ENCODE peak calls at places on chromosomes 12 and 14, in four cellular contexts. Y, O, J and F are unnamed samples.

GRCh38 chr12:48986720-48987291 is 8.7 kb downstream of the WNT1 start:
- DNase-seq in Y (no peak), O (no peak), J (no peak), F (peak)

GRCh38 chr12:77328326-77328725 is 263.0 kb upstream of the E2F7 start:
- DNase-seq in Y (no peak), O (no peak), J (peak), F (no peak)

GRCh38 chr12:15978431-15978950 is 67.4 kb downstream of the DERA start:
- DNase-seq in Y (no peak), O (no peak), J (no peak), F (no peak)

GRCh38 chr14:29558516-29558915 is 369.1 kb downstream of the PRKD1 start:
- DNase-seq in Y (no peak), O (no peak), J (no peak), F (no peak)

GRCh38 chr12:106147956-106148355 is 9.2 kb upstream of the NUAK1 start:
- DNase-seq in Y (no peak), O (no peak), J (no peak), F (peak)

GRCh38 chr14:46580941-46581671 is 70.5 kb downstream of the RPL10L start:
- DNase-seq in Y (no peak), O (no peak), J (no peak), F (no peak)

GRCh38 chr12:91272456-91273063 is 89.9 kb upstream of the DCN start:
- DNase-seq in Y (peak), O (no peak), J (peak), F (peak)

GRCh38 chr12:120115692-120116442 is 686 bp downstream of the RAB35 start:
- DNase-seq in Y (no peak), O (peak), J (no peak), F (peak)

GRCh38 chr12:117850048-117850447 is 118.7 kb downstream of the KSR2 start:
- DNase-seq in Y (no peak), O (peak), J (no peak), F (no peak)

GRCh38 chr12:12553208-12553785 is 9.4 kb downstream of the DUSP16 start:
- DNase-seq in Y (no peak), O (no peak), J (no peak), F (no peak)

GRCh38 chr12:58502236-58502635 is 418.1 kb downstream of the LRIG3 start:
- DNase-seq in Y (no peak), O (no peak), J (no peak), F (no peak)

GRCh38 chr12:109167781-109168180 is 51.4 kb downstream of the ACACB start:
- DNase-seq in Y (no peak), O (no peak), J (no peak), F (no peak)

GRCh38 chr12:93226356-93226755 is 151.4 kb upstream of the NUDT4 start:
- DNase-seq in Y (no peak), O (no peak), J (no peak), F (no peak)

GRCh38 chr12:102740157-102741032 is 176.6 kb downstream of the PAH start:
- DNase-seq in Y (no peak), O (peak), J (no peak), F (no peak)

GRCh38 chr12:66319266-66319954 is 17.1 kb downstream of the HELB start:
- DNase-seq in Y (no peak), O (no peak), J (no peak), F (no peak)

GRCh38 chr14:51185180-51185579 is 54.9 kb upstream of the TMX1 start:
- DNase-seq in Y (no peak), O (no peak), J (no peak), F (no peak)

GRCh38 chr14:52693532-52693931 is 1.8 kb downstream of the ERO1A start:
- DNase-seq in Y (no peak), O (no peak), J (no peak), F (no peak)
- TF ChIP-seq POLR2A in Y (no peak), O (no peak), J (no peak), F (no peak)

DNA sequence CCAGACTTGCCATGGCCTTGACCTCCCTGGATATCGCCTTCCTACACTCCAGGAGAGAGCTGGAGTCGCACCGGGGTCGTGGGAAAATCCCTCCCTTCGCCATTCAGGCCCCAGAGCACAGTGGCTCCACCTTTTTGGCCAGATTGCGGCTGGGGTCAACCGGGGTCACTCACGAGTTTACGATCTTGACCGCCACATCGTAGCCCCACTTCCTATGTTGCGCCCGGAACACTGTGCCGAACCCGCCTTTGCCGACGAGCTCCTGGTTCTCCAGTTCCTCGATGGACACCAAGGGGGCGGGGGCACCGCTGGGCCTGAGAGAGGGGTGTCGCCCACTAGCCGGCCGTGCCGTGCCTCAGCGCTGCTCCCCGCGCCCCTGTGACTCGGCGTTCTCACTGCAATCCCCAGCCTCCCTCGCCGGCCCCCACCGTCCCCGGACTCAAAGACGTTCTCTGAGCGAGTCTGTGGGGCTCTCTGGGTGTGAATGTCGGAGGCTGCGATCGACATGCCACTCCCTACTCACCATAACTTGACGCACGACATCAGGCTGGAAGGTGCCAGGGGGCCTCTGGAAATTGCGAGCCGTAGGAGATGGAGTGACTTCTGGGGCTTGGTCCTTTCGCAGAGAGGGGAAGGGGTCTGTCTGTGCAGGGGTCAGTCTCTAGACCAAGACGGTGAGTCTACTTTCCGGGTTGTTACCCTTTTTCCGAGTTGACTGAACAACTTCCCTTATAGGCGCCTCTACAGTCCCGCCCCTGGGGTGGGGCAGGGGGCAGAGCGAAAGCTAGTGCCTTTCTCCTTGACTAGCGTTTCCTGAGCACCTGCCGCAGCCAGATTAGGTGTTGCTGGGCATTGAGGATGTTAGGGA is at the start of gene RIPK3:
- DNase-seq in Y (no peak), O (no peak), J (no peak), F (peak)
- TF ChIP-seq POLR2A in Y (no peak), O (no peak), J (no peak), F (peak)

GRCh38 chr12:4277205-4277543 is 3.6 kb downstream of the CCND2 start:
- DNase-seq in Y (no peak), O (no peak), J (no peak), F (no peak)

GRCh38 chr12:4274960-4275868 is 1.7 kb downstream of the CCND2 start:
- DNase-seq in Y (peak), O (no peak), J (no peak), F (no peak)

GRCh38 chr12:4276524-4277204 is 3.1 kb downstream of the CCND2 start:
- DNase-seq in Y (peak), O (peak), J (peak), F (no peak)

GRCh38 chr12:4274396-4274959 is 916 bp downstream of the CCND2 start:
- DNase-seq in Y (no peak), O (no peak), J (no peak), F (no peak)

GRCh38 chr12:4275869-4276253 is 2.3 kb downstream of the CCND2 start:
- DNase-seq in Y (peak), O (no peak), J (no peak), F (no peak)
- TF ChIP-seq POLR2A in Y (no peak), O (no peak), J (no peak), F (no peak)

DNA sequence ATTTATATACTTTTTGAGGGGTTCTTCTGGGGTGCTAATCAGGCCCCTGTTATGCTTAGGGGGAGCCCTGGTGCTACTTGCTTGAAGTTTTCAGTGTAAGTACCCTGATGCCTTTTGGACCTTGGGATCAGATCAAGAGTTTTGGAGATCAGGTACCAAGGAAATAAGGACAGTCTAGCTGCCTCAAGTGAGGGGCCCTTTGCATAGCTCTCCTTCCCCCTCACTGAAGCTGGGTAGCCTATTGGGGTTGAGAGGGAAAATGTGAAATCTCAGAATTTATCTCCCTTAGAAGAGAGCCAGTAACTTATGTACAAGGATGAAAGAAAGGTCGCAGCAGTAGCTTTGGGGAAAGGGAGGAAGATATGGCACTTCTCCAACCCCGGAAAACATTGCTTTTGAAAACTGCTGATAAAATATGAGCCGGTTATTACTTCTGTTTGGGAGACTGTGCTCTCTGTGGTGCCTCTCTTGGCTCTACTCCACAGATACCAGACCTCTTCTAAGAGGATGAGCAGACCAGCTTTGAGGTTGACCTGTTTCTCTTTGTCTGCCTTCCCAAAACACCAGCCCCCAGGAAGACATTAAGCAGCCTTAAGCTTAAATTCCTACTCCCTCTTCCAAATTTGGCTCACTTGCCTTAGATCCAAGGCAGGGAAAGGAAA is 8.8 kb upstream of the AMHR2 start:
- DNase-seq in Y (no peak), O (no peak), J (no peak), F (no peak)
- TF ChIP-seq POLR2A in Y (no peak), O (no peak), J (no peak), F (no peak)

GRCh38 chr14:99774526-99775307 is 18.5 kb upstream of the EML1 start:
- DNase-seq in Y (peak), O (no peak), J (no peak), F (no peak)
- TF ChIP-seq POLR2A in Y (no peak), O (no peak), J (no peak), F (no peak)

DNA sequence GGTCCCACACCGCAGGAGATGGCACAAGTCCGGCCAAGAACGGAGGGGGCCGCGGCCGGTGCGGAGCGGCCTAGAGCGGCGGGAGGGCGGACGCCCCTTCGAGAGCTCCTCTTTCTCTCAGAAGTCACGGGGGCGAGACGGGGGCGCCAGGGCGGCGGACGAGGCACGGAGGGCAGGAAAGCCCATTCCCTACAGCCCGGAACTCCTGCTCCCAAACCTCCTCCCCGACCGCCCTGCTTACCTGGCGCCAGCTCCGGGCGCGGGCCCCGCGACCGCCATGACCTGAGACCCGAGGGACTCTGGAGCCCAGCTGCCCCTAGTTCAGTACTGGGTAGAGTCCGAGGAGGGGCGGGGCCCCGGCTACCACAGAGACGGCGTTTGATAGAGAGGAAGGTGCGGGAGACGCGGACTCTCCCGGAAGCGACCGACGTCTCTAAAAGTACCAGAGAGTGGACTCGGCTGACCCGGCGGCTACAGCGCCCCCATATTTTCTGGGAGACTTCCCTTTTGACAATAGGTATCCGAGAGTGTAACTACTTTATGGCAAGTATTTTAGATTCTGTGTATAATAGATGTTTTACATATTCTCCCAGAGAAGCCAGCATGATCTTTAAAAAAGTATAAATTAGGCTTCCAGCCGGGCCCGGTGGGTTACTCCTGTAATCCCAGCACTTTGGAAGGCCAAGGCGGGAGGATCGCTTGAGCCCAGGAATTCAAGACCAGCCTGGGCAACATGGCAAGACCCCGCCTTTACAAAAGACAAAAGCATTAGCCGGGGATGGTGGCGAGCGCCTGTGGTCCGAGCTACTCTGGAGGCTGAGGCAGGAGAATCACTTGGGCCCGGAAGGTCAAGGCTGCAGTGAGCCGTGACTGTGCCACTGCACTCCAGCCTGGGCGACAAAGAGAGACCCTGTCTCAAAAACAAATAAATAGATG is at the start of gene ABCD4:
- DNase-seq in Y (peak), O (peak), J (peak), F (peak)
- TF ChIP-seq POLR2A in Y (peak), O (peak), J (no peak), F (peak)

GRCh38 chr12:6216581-6216980 is 16.4 kb downstream of the CD9 start:
- DNase-seq in Y (no peak), O (no peak), J (no peak), F (no peak)

GRCh38 chr12:6213969-6214368 is 13.8 kb downstream of the CD9 start:
- DNase-seq in Y (no peak), O (no peak), J (no peak), F (no peak)

GRCh38 chr12:6215120-6215807 is 15.1 kb downstream of the CD9 start:
- DNase-seq in Y (no peak), O (peak), J (no peak), F (no peak)

GRCh38 chr12:6214633-6215032 is 14.4 kb downstream of the CD9 start:
- DNase-seq in Y (no peak), O (no peak), J (no peak), F (no peak)

GRCh38 chr12:6215932-6216494 is 15.8 kb downstream of the CD9 start:
- DNase-seq in Y (peak), O (peak), J (peak), F (no peak)
- TF ChIP-seq POLR2A in Y (no peak), O (no peak), J (no peak), F (peak)

GRCh38 chr12:124297389-124297788 is 2.5 kb downstream of the RFLNA start:
- DNase-seq in Y (no peak), O (no peak), J (no peak), F (no peak)

GRCh38 chr12:124297856-124298255 is 3.0 kb downstream of the RFLNA start:
- DNase-seq in Y (no peak), O (no peak), J (no peak), F (no peak)

GRCh38 chr12:124295431-124296058 is 652 bp downstream of the RFLNA start:
- DNase-seq in Y (no peak), O (no peak), J (no peak), F (no peak)

GRCh38 chr12:124296916-124297351 is 2.0 kb downstream of the RFLNA start:
- DNase-seq in Y (no peak), O (no peak), J (no peak), F (no peak)

GRCh38 chr12:124296295-124296915 is 1.5 kb downstream of the RFLNA start:
- DNase-seq in Y (no peak), O (no peak), J (no peak), F (no peak)
- TF ChIP-seq POLR2A in Y (no peak), O (no peak), J (no peak), F (no peak)

DNA sequence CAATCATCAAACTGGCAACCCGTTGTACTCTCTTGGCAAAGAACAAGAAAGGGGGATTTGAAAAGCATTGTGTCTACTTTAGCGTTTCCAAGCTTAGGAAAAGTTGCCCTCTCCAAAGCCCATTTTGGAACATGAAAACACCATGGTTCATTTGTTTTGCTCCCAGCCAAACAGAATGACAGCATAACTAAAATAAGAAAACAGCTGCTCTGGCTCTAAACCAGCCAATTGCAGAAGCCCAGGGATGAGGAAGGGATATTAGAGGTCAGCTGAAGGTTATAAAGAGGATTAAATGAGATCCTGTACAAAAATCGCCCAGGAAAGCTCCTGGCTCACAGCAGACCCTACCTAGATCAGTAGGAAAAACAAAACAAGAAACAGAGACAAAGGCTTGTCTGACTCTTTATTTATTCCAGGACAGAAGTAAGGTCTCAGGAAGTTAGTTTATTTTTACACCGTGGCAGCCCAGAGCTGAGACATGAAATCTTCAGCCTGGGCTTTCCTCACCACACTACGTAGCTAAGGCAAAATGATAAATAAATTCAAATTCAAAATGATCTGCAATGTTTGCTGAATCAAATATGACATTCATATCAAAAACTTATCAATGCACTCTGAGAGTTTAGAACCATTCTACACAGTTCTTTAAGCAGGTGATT is 25.8 kb downstream of the SPX start:
- DNase-seq in Y (no peak), O (no peak), J (no peak), F (no peak)
- TF ChIP-seq POLR2A in Y (no peak), O (no peak), J (no peak), F (no peak)